ENCODE peak calls at places on chromosomes 6 and 20, in seven cellular contexts. R, O, H, U, K, E and C are unnamed samples.
A peak's percentile ranks its signal among the peaks of the same experiment; 100 is the strongest.

GRCh38 chr6:21500894-21501293 is 92.7 kb upstream of the SOX4 start:
- DNase-seq in U (no peak), R (no peak), H (no peak), O (no peak), E (no peak), K (no peak), C (no peak)

GRCh38 chr20:48928832-48929725 is 7.6 kb downstream of the ARFGEF2 start:
- DNase-seq in H (no peak), O (peak; percentile 9), U (peak; percentile 73), E (peak; percentile 69), K (no peak), R (no peak), C (no peak)

GRCh38 chr6:26379236-26380139 is 3.4 kb upstream of the BTN2A2 start:
- DNase-seq in O (peak; percentile 44), E (no peak), H (no peak), U (no peak), R (no peak), K (no peak), C (no peak)

GRCh38 chr6:139378882-139379341 is 4.5 kb upstream of the CITED2 start:
- DNase-seq in O (no peak), U (no peak), H (no peak), R (no peak), E (peak; percentile 39), K (peak; percentile 81), C (peak; percentile 89)

GRCh38 chr20:32571566-32571965 is 13.6 kb downstream of the NOL4L start:
- DNase-seq in H (no peak), E (no peak), U (no peak), O (no peak), K (no peak), R (no peak), C (no peak)

GRCh38 chr20:61931476-61932198 is 134.0 kb downstream of the TAF4 start:
- DNase-seq in R (no peak), E (no peak), O (no peak), H (no peak), U (no peak), K (no peak), C (no peak)

GRCh38 chr6:34246563-34247391 is 2.0 kb downstream of the SMIM29 start:
- DNase-seq in H (peak; percentile 80), R (no peak), O (no peak), K (peak; percentile 49), U (peak; percentile 65), E (peak; percentile 46), C (no peak)

GRCh38 chr6:164095056-164095455 is 680.5 kb downstream of the QKI start:
- DNase-seq in K (no peak), U (no peak), H (no peak), O (no peak), E (no peak), R (no peak), C (no peak)

GRCh38 chr6:154650351-154650750 is 82.9 kb upstream of the SCAF8 start:
- DNase-seq in R (no peak), E (no peak), O (no peak), U (no peak), H (no peak), K (no peak), C (no peak)

GRCh38 chr20:14341782-14342181 is 4.4 kb upstream of the FLRT3 start:
- DNase-seq in E (peak; percentile 9), U (no peak), K (no peak), H (no peak), O (peak; percentile 50), R (no peak), C (no peak)

GRCh38 chr6:140276133-140276532 is 901.7 kb upstream of the CITED2 start:
- DNase-seq in H (no peak), U (no peak), K (no peak), O (no peak), E (no peak), R (no peak), C (no peak)

GRCh38 chr20:20520776-20521175 is 152.9 kb downstream of the INSM1 start:
- DNase-seq in R (no peak), H (no peak), K (no peak), U (peak; percentile 69), E (peak; percentile 60), O (peak; percentile 12), C (peak; percentile 90)

GRCh38 chr6:35368038-35368887 is 25.9 kb downstream of the PPARD start:
- DNase-seq in K (peak; percentile 96), O (no peak), R (peak; percentile 93), H (no peak), U (peak; percentile 70), E (peak; percentile 83), C (peak; percentile 46)

GRCh38 chr6:138682722-138683521 is 90.6 kb upstream of the CCDC28A start:
- DNase-seq in R (no peak), O (peak; percentile 82), K (no peak), E (peak; percentile 86), U (peak; percentile 84), H (no peak), C (peak; percentile 88)

GRCh38 chr20:1478566-1478965 is 11.9 kb upstream of the NSFL1C start:
- DNase-seq in H (no peak), K (no peak), O (peak; percentile 21), R (peak; percentile 42), E (peak; percentile 52), U (no peak), C (peak; percentile 96)

GRCh38 chr6:91462236-91462635 is 875.4 kb upstream of the MAP3K7 start:
- DNase-seq in E (peak; percentile 75), K (no peak), H (no peak), O (peak; percentile 28), R (no peak), U (peak; percentile 29), C (no peak)

GRCh38 chr20:35013421-35014411 is 58.0 kb downstream of the MYH7B start:
- DNase-seq in O (no peak), E (no peak), U (no peak), R (no peak), H (no peak), K (no peak), C (no peak)

GRCh38 chr6:113763883-113764282 is 93.3 kb upstream of the MARCKS start:
- DNase-seq in R (peak; percentile 22), E (peak; percentile 78), K (no peak), U (peak; percentile 61), O (peak; percentile 53), H (no peak), C (peak; percentile 98)

GRCh38 chr6:13371421-13372072 is 43.2 kb upstream of the TBC1D7 start:
- DNase-seq in O (no peak), E (no peak), H (no peak), U (no peak), K (no peak), R (no peak), C (no peak)

GRCh38 chr20:62020935-62021701 is 44.6 kb downstream of the TAF4 start:
- DNase-seq in E (peak; percentile 54), R (no peak), K (no peak), H (no peak), O (peak; percentile 46), U (no peak), C (no peak)

GRCh38 chr6:130063806-130064205 is 45.4 kb downstream of the L3MBTL3 start:
- DNase-seq in O (no peak), E (no peak), R (no peak), U (no peak), K (no peak), H (no peak), C (no peak)

DNA sequence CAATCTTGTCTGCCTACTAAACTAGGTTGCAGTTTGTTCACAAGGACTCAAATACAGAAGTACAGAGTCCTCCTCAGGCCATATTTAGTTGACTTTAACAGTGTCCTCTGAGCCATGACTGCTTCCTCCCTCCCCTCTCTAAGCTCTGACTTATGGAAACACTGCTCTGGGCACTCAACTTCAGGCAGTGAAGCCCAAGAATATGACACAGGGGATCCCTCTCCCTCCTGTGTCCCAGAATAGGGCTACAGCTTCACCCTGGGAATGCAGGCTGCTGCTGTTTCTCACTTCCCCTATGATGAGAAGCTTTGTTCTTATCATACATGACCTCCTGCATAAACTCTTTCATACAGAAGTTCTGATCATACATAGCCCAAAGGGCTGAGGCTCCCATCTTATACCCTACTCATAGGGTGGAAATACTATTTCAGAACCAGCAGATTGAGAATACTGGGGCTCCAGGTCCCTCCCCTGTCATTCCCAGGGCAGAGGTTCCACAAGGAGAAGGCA is 97.3 kb upstream of the UST start:
- DNase-seq in E (no peak), H (no peak), R (no peak), U (no peak), O (no peak), K (no peak), C (no peak)
- H3K4me2 ChIP-seq in E (no peak overlapping the region), H (no peak overlapping the region), R (no peak overlapping the region), U (no peak overlapping the region), O (no peak overlapping the region), K (no peak overlapping the region), C (no peak overlapping the region)

DNA sequence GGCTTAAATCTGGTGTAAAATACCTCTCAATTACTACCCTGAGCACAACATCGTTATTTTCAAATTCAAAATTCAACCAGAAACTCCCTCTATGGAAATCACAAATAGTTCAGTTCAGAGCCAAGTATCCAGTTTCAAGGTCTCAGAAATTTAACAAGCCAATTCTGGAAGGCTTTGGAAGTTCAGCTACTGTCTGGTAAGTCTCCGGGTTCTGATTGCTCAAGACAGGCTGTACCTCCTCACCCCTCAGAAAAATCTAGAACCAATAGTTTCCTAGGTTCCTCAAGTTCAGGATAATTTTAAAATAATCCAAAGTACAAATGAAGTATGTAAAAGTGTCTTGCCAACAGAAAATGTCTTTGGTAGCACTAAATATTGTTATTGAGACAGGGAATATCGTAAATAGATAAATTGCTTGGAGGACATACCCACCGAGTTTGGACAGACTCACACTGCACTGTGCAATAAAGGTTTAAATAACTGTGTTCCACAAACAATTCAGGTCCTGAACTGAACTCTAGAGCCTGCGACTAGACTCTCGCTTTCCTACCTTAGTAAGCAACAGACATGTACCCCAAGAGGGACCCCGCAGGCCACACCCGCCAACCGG is 729 bp downstream of the ATG5 start:
- DNase-seq in R (no peak), E (peak; percentile 6), O (peak; percentile 5), H (no peak), K (no peak), U (peak; percentile 43), C (no peak)
- H3K4me2 ChIP-seq in R (peak overlapping the region; percentile 70), E (peak overlapping the region; percentile 95), O (peak overlapping the region; percentile 90), H (peak overlapping the region; percentile 89), K (peak overlapping the region; percentile 86), U (peak overlapping the region; percentile 75), C (peak overlapping the region; percentile 81)

DNA sequence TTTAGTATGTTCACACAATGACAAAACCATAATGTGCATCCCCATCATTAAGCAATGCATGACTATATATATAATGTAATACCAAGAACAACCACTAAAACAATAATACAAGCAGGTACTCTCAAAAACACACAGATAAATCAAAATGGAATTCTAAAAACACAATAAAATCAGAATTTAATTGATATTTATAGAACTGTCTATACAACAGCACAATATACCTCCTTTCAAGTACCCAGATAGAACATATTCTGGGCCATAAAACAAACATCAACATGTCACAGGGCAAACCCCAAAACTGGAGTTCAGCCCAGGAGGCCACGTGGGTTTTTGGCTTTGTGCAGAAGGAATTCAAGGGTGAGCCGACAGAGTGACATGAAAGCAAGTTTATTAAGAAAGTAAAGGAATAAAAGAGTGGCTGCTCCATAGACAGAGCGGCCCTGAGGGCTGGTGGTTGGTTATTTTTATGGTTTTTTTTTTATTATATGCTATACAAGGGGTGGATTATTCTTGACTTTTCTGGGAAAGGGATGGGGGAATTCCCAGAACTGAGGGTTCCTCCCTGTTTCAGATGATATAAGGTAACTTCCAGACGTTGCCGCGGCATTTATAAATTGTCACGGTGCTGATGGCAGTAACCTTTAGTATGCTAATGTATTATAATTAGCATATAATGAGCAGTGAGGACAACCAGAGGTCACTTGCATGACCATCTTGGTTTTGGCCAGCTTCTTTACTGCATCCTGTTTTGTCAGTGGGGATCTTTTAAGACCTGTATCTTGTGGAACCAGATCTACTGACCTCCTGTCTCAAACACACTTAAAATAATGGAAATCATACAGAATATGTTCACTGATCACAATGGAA is 5.6 kb downstream of the RAB23 start:
- DNase-seq in U (no peak), K (no peak), R (no peak), E (peak; percentile 28), O (peak; percentile 83), H (no peak), C (peak; percentile 61)
- H3K4me2 ChIP-seq in U (no peak overlapping the region), K (no peak overlapping the region), R (no peak overlapping the region), E (peak overlapping the region; percentile 48), O (peak overlapping the region; percentile 40), H (no peak overlapping the region), C (peak overlapping the region; percentile 61)

GRCh38 chr6:151375833-151376232 is 15.5 kb downstream of the ZBTB2 start:
- DNase-seq in E (no peak), O (no peak), H (no peak), R (no peak), U (no peak), K (no peak), C (no peak)
- H3K4me2 ChIP-seq in E (no peak overlapping the region), O (no peak overlapping the region), H (no peak overlapping the region), R (peak overlapping the region; percentile 76), U (no peak overlapping the region), K (no peak overlapping the region), C (no peak overlapping the region)